ENCODE peak calls at places on chromosomes 11 and 22, in ten cellular contexts. One of them, this sample, is unnamed.

GRCh38 chr11:73570415-73571114 is 27.3 kb downstream of the FAM168A start:
- DNase-seq in tibial nerve: no peak
- DNase-seq in Right ventricle myocardium superior: no peak
- DNase-seq in upper lobe of right lung: no peak
- DNase-seq in heart left ventricle: no peak
- DNase-seq in NK-92 treated with Interleukin-12 subunit alpha and Interleukin-12 subunit beta, amount 100 ng/mL, for 24 hours: no peak
- DNase-seq in T-helper 17 cell: no peak
- DNase-seq in NCI-H69: peak; percentile 45
- DNase-seq in AG08395: no peak
- DNase-seq in kidney: no peak
- DNase-seq in this sample: peak; percentile 83

GRCh38 chr11:22479133-22479690 is 141.0 kb downstream of the SLC17A6 start:
- DNase-seq in tibial nerve: no peak
- DNase-seq in Right ventricle myocardium superior: no peak
- DNase-seq in upper lobe of right lung: no peak
- DNase-seq in heart left ventricle: no peak
- DNase-seq in NK-92 treated with Interleukin-12 subunit alpha and Interleukin-12 subunit beta, amount 100 ng/mL, for 24 hours: no peak
- DNase-seq in T-helper 17 cell: no peak
- DNase-seq in NCI-H69: peak; percentile 80
- DNase-seq in AG08395: peak; percentile 6
- DNase-seq in kidney: no peak
- DNase-seq in this sample: no peak

GRCh38 chr22:17201285-17201945 is 17.8 kb downstream of the ADA2 start:
- DNase-seq in tibial nerve: no peak
- DNase-seq in Right ventricle myocardium superior: no peak
- DNase-seq in upper lobe of right lung: no peak
- DNase-seq in heart left ventricle: no peak
- DNase-seq in NK-92 treated with Interleukin-12 subunit alpha and Interleukin-12 subunit beta, amount 100 ng/mL, for 24 hours: no peak
- DNase-seq in T-helper 17 cell: no peak
- DNase-seq in NCI-H69: peak; percentile 26
- DNase-seq in AG08395: no peak
- DNase-seq in kidney: peak; percentile 3
- DNase-seq in this sample: peak; percentile 54

GRCh38 chr11:74418509-74418895 is 20.3 kb upstream of the PGM2L1 start:
- DNase-seq in tibial nerve: no peak
- DNase-seq in Right ventricle myocardium superior: no peak
- DNase-seq in upper lobe of right lung: no peak
- DNase-seq in heart left ventricle: no peak
- DNase-seq in NK-92 treated with Interleukin-12 subunit alpha and Interleukin-12 subunit beta, amount 100 ng/mL, for 24 hours: no peak
- DNase-seq in T-helper 17 cell: no peak
- DNase-seq in NCI-H69: peak; percentile 89
- DNase-seq in AG08395: peak; percentile 61
- DNase-seq in kidney: no peak
- DNase-seq in this sample: peak; percentile 72

GRCh38 chr11:60771879-60772525 is 13.1 kb upstream of the MS4A10 start:
- DNase-seq in tibial nerve: no peak
- DNase-seq in Right ventricle myocardium superior: no peak
- DNase-seq in upper lobe of right lung: peak; percentile 25
- DNase-seq in heart left ventricle: no peak
- DNase-seq in NK-92 treated with Interleukin-12 subunit alpha and Interleukin-12 subunit beta, amount 100 ng/mL, for 24 hours: no peak
- DNase-seq in T-helper 17 cell: no peak
- DNase-seq in NCI-H69: no peak
- DNase-seq in AG08395: no peak
- DNase-seq in kidney: peak; percentile 39
- DNase-seq in this sample: peak; percentile 84

GRCh38 chr11:70487763-70488162 is 89.4 kb downstream of the CTTN start:
- DNase-seq in tibial nerve: no peak
- DNase-seq in Right ventricle myocardium superior: peak; percentile 28
- DNase-seq in upper lobe of right lung: no peak
- DNase-seq in heart left ventricle: no peak
- DNase-seq in NK-92 treated with Interleukin-12 subunit alpha and Interleukin-12 subunit beta, amount 100 ng/mL, for 24 hours: no peak
- DNase-seq in T-helper 17 cell: no peak
- DNase-seq in NCI-H69: no peak
- DNase-seq in AG08395: no peak
- DNase-seq in kidney: peak; percentile 23
- DNase-seq in this sample: peak; percentile 75

GRCh38 chr11:78202733-78203167 is 14.0 kb downstream of the USP35 start:
- DNase-seq in tibial nerve: no peak
- DNase-seq in Right ventricle myocardium superior: no peak
- DNase-seq in upper lobe of right lung: no peak
- DNase-seq in heart left ventricle: no peak
- DNase-seq in NK-92 treated with Interleukin-12 subunit alpha and Interleukin-12 subunit beta, amount 100 ng/mL, for 24 hours: no peak
- DNase-seq in T-helper 17 cell: no peak
- DNase-seq in NCI-H69: no peak
- DNase-seq in AG08395: no peak
- DNase-seq in kidney: no peak
- DNase-seq in this sample: peak; percentile 68

GRCh38 chr11:67572747-67573419 is 10.7 kb upstream of the GSTP1 start:
- DNase-seq in tibial nerve: no peak
- DNase-seq in Right ventricle myocardium superior: peak; percentile 56
- DNase-seq in upper lobe of right lung: peak; percentile 77
- DNase-seq in heart left ventricle: peak; percentile 67
- DNase-seq in NK-92 treated with Interleukin-12 subunit alpha and Interleukin-12 subunit beta, amount 100 ng/mL, for 24 hours: peak; percentile 30
- DNase-seq in T-helper 17 cell: no peak
- DNase-seq in NCI-H69: peak; percentile 88
- DNase-seq in AG08395: no peak
- DNase-seq in kidney: no peak
- DNase-seq in this sample: peak; percentile 65

GRCh38 chr22:39151329-39151975 is 1.0 kb downstream of the CBX7 start:
- DNase-seq in tibial nerve: peak; percentile 15
- DNase-seq in Right ventricle myocardium superior: no peak
- DNase-seq in upper lobe of right lung: peak; percentile 65
- DNase-seq in heart left ventricle: no peak
- DNase-seq in NK-92 treated with Interleukin-12 subunit alpha and Interleukin-12 subunit beta, amount 100 ng/mL, for 24 hours: no peak
- DNase-seq in T-helper 17 cell: no peak
- DNase-seq in NCI-H69: no peak
- DNase-seq in AG08395: no peak
- DNase-seq in kidney: peak; percentile 63
- DNase-seq in this sample: peak; percentile 82

GRCh38 chr11:11391796-11392195 is 38.7 kb upstream of the CSNK2A3 start:
- DNase-seq in tibial nerve: no peak
- DNase-seq in Right ventricle myocardium superior: no peak
- DNase-seq in upper lobe of right lung: no peak
- DNase-seq in heart left ventricle: no peak
- DNase-seq in NK-92 treated with Interleukin-12 subunit alpha and Interleukin-12 subunit beta, amount 100 ng/mL, for 24 hours: no peak
- DNase-seq in T-helper 17 cell: no peak
- DNase-seq in NCI-H69: peak; percentile 28
- DNase-seq in AG08395: peak; percentile 86
- DNase-seq in kidney: peak; percentile 83
- DNase-seq in this sample: peak; percentile 94

GRCh38 chr11:74677131-74677530 is 54.1 kb downstream of the CHRDL2 start:
- DNase-seq in tibial nerve: no peak
- DNase-seq in Right ventricle myocardium superior: no peak
- DNase-seq in upper lobe of right lung: no peak
- DNase-seq in heart left ventricle: peak; percentile 53
- DNase-seq in NK-92 treated with Interleukin-12 subunit alpha and Interleukin-12 subunit beta, amount 100 ng/mL, for 24 hours: no peak
- DNase-seq in T-helper 17 cell: no peak
- DNase-seq in NCI-H69: no peak
- DNase-seq in AG08395: no peak
- DNase-seq in kidney: peak; percentile 26
- DNase-seq in this sample: no peak

GRCh38 chr11:75668508-75669297 is at the start of gene MAP6:
- DNase-seq in tibial nerve: no peak
- DNase-seq in Right ventricle myocardium superior: peak; percentile 50
- DNase-seq in upper lobe of right lung: no peak
- DNase-seq in heart left ventricle: peak; percentile 41
- DNase-seq in NK-92 treated with Interleukin-12 subunit alpha and Interleukin-12 subunit beta, amount 100 ng/mL, for 24 hours: no peak
- DNase-seq in T-helper 17 cell: peak; percentile 16
- DNase-seq in NCI-H69: peak; percentile 79
- DNase-seq in AG08395: peak; percentile 44
- DNase-seq in kidney: no peak
- DNase-seq in this sample: peak; percentile 85

GRCh38 chr22:43852605-43853327 is 9.5 kb downstream of the SULT4A1 start:
- DNase-seq in tibial nerve: no peak
- DNase-seq in Right ventricle myocardium superior: no peak
- DNase-seq in upper lobe of right lung: no peak
- DNase-seq in heart left ventricle: no peak
- DNase-seq in NK-92 treated with Interleukin-12 subunit alpha and Interleukin-12 subunit beta, amount 100 ng/mL, for 24 hours: no peak
- DNase-seq in T-helper 17 cell: no peak
- DNase-seq in NCI-H69: no peak
- DNase-seq in AG08395: no peak
- DNase-seq in kidney: peak; percentile 49
- DNase-seq in this sample: no peak

GRCh38 chr11:1307163-1307870 is 2.1 kb downstream of the TOLLIP start:
- DNase-seq in tibial nerve: no peak
- DNase-seq in Right ventricle myocardium superior: no peak
- DNase-seq in upper lobe of right lung: peak; percentile 73
- DNase-seq in heart left ventricle: no peak
- DNase-seq in NK-92 treated with Interleukin-12 subunit alpha and Interleukin-12 subunit beta, amount 100 ng/mL, for 24 hours: no peak
- DNase-seq in T-helper 17 cell: no peak
- DNase-seq in NCI-H69: no peak
- DNase-seq in AG08395: no peak
- DNase-seq in kidney: no peak
- DNase-seq in this sample: peak; percentile 36

GRCh38 chr11:87358461-87358860 is 320.7 kb downstream of the TMEM135 start:
- DNase-seq in tibial nerve: no peak
- DNase-seq in Right ventricle myocardium superior: no peak
- DNase-seq in upper lobe of right lung: no peak
- DNase-seq in heart left ventricle: no peak
- DNase-seq in NK-92 treated with Interleukin-12 subunit alpha and Interleukin-12 subunit beta, amount 100 ng/mL, for 24 hours: no peak
- DNase-seq in T-helper 17 cell: no peak
- DNase-seq in NCI-H69: peak; percentile 77
- DNase-seq in AG08395: no peak
- DNase-seq in kidney: no peak
- DNase-seq in this sample: no peak

GRCh38 chr11:102204174-102204573 is 93.9 kb downstream of the YAP1 start:
- DNase-seq in tibial nerve: no peak
- DNase-seq in Right ventricle myocardium superior: no peak
- DNase-seq in upper lobe of right lung: no peak
- DNase-seq in heart left ventricle: no peak
- DNase-seq in NK-92 treated with Interleukin-12 subunit alpha and Interleukin-12 subunit beta, amount 100 ng/mL, for 24 hours: no peak
- DNase-seq in T-helper 17 cell: no peak
- DNase-seq in NCI-H69: no peak
- DNase-seq in AG08395: no peak
- DNase-seq in kidney: no peak
- DNase-seq in this sample: no peak

GRCh38 chr22:21754523-21755128 is 19.0 kb upstream of the YPEL1 start:
- DNase-seq in tibial nerve: no peak
- DNase-seq in Right ventricle myocardium superior: peak; percentile 58
- DNase-seq in upper lobe of right lung: no peak
- DNase-seq in heart left ventricle: peak; percentile 56
- DNase-seq in NK-92 treated with Interleukin-12 subunit alpha and Interleukin-12 subunit beta, amount 100 ng/mL, for 24 hours: no peak
- DNase-seq in T-helper 17 cell: no peak
- DNase-seq in NCI-H69: no peak
- DNase-seq in AG08395: peak; percentile 19
- DNase-seq in kidney: no peak
- DNase-seq in this sample: peak; percentile 53

GRCh38 chr11:50098186-50098725 is 65.6 kb downstream of the OR4C45 start:
- DNase-seq in tibial nerve: no peak
- DNase-seq in Right ventricle myocardium superior: no peak
- DNase-seq in upper lobe of right lung: no peak
- DNase-seq in heart left ventricle: no peak
- DNase-seq in NK-92 treated with Interleukin-12 subunit alpha and Interleukin-12 subunit beta, amount 100 ng/mL, for 24 hours: no peak
- DNase-seq in T-helper 17 cell: no peak
- DNase-seq in NCI-H69: no peak
- DNase-seq in AG08395: no peak
- DNase-seq in kidney: no peak
- DNase-seq in this sample: no peak

GRCh38 chr11:71266114-71266833 is 13.9 kb upstream of the SHANK2 start:
- DNase-seq in tibial nerve: no peak
- DNase-seq in Right ventricle myocardium superior: no peak
- DNase-seq in upper lobe of right lung: peak; percentile 80
- DNase-seq in heart left ventricle: no peak
- DNase-seq in NK-92 treated with Interleukin-12 subunit alpha and Interleukin-12 subunit beta, amount 100 ng/mL, for 24 hours: no peak
- DNase-seq in T-helper 17 cell: no peak
- DNase-seq in NCI-H69: no peak
- DNase-seq in AG08395: no peak
- DNase-seq in kidney: no peak
- DNase-seq in this sample: peak; percentile 31

GRCh38 chr22:49284389-49284788 is 543.3 kb downstream of the BRD1 start:
- DNase-seq in tibial nerve: no peak
- DNase-seq in Right ventricle myocardium superior: no peak
- DNase-seq in upper lobe of right lung: no peak
- DNase-seq in heart left ventricle: no peak
- DNase-seq in NK-92 treated with Interleukin-12 subunit alpha and Interleukin-12 subunit beta, amount 100 ng/mL, for 24 hours: no peak
- DNase-seq in T-helper 17 cell: no peak
- DNase-seq in NCI-H69: peak; percentile 52
- DNase-seq in AG08395: no peak
- DNase-seq in kidney: no peak
- DNase-seq in this sample: no peak

GRCh38 chr11:45879803-45880685 is 5.4 kb upstream of the MAPK8IP1 start:
- DNase-seq in tibial nerve: no peak
- DNase-seq in Right ventricle myocardium superior: no peak
- DNase-seq in upper lobe of right lung: no peak
- DNase-seq in heart left ventricle: no peak
- DNase-seq in NK-92 treated with Interleukin-12 subunit alpha and Interleukin-12 subunit beta, amount 100 ng/mL, for 24 hours: no peak
- DNase-seq in T-helper 17 cell: no peak
- DNase-seq in NCI-H69: peak; percentile 96
- DNase-seq in AG08395: no peak
- DNase-seq in kidney: no peak
- DNase-seq in this sample: no peak

GRCh38 chr22:45006873-45007246 is 2.9 kb downstream of the PHF21B start:
- DNase-seq in tibial nerve: no peak
- DNase-seq in Right ventricle myocardium superior: no peak
- DNase-seq in upper lobe of right lung: no peak
- DNase-seq in heart left ventricle: peak; percentile 35
- DNase-seq in NK-92 treated with Interleukin-12 subunit alpha and Interleukin-12 subunit beta, amount 100 ng/mL, for 24 hours: no peak
- DNase-seq in T-helper 17 cell: no peak
- DNase-seq in NCI-H69: no peak
- DNase-seq in AG08395: no peak
- DNase-seq in kidney: no peak
- DNase-seq in this sample: no peak

GRCh38 chr11:17511571-17511970 is 32.6 kb downstream of the USH1C start:
- DNase-seq in tibial nerve: no peak
- DNase-seq in Right ventricle myocardium superior: peak; percentile 8
- DNase-seq in upper lobe of right lung: no peak
- DNase-seq in heart left ventricle: no peak
- DNase-seq in NK-92 treated with Interleukin-12 subunit alpha and Interleukin-12 subunit beta, amount 100 ng/mL, for 24 hours: no peak
- DNase-seq in T-helper 17 cell: no peak
- DNase-seq in NCI-H69: no peak
- DNase-seq in AG08395: no peak
- DNase-seq in kidney: no peak
- DNase-seq in this sample: no peak

GRCh38 chr11:109960831-109961230 is 132.4 kb upstream of the ZC3H12C start:
- DNase-seq in tibial nerve: peak; percentile 44
- DNase-seq in Right ventricle myocardium superior: peak; percentile 81
- DNase-seq in upper lobe of right lung: no peak
- DNase-seq in heart left ventricle: peak; percentile 77
- DNase-seq in NK-92 treated with Interleukin-12 subunit alpha and Interleukin-12 subunit beta, amount 100 ng/mL, for 24 hours: no peak
- DNase-seq in T-helper 17 cell: no peak
- DNase-seq in NCI-H69: no peak
- DNase-seq in AG08395: peak; percentile 84
- DNase-seq in kidney: peak; percentile 89
- DNase-seq in this sample: no peak

GRCh38 chr11:34180045-34180813 is 74.8 kb downstream of the NAT10 start:
- DNase-seq in tibial nerve: no peak
- DNase-seq in Right ventricle myocardium superior: no peak
- DNase-seq in upper lobe of right lung: no peak
- DNase-seq in heart left ventricle: no peak
- DNase-seq in NK-92 treated with Interleukin-12 subunit alpha and Interleukin-12 subunit beta, amount 100 ng/mL, for 24 hours: no peak
- DNase-seq in T-helper 17 cell: no peak
- DNase-seq in NCI-H69: no peak
- DNase-seq in AG08395: no peak
- DNase-seq in kidney: no peak
- DNase-seq in this sample: peak; percentile 86

GRCh38 chr11:46410021-46410420 is 18.4 kb upstream of the CHRM4 start:
- DNase-seq in tibial nerve: no peak
- DNase-seq in Right ventricle myocardium superior: no peak
- DNase-seq in upper lobe of right lung: peak; percentile 27
- DNase-seq in heart left ventricle: no peak
- DNase-seq in NK-92 treated with Interleukin-12 subunit alpha and Interleukin-12 subunit beta, amount 100 ng/mL, for 24 hours: no peak
- DNase-seq in T-helper 17 cell: no peak
- DNase-seq in NCI-H69: peak; percentile 63
- DNase-seq in AG08395: no peak
- DNase-seq in kidney: no peak
- DNase-seq in this sample: peak; percentile 58

GRCh38 chr11:73976451-73977151 is 6.0 kb downstream of the UCP2 start:
- DNase-seq in tibial nerve: no peak
- DNase-seq in Right ventricle myocardium superior: peak; percentile 22
- DNase-seq in upper lobe of right lung: no peak
- DNase-seq in heart left ventricle: no peak
- DNase-seq in NK-92 treated with Interleukin-12 subunit alpha and Interleukin-12 subunit beta, amount 100 ng/mL, for 24 hours: no peak
- DNase-seq in T-helper 17 cell: no peak
- DNase-seq in NCI-H69: no peak
- DNase-seq in AG08395: no peak
- DNase-seq in kidney: peak; percentile 37
- DNase-seq in this sample: no peak

GRCh38 chr11:105265859-105266258 is 126.3 kb upstream of the CARD18 start:
- DNase-seq in tibial nerve: no peak
- DNase-seq in Right ventricle myocardium superior: no peak
- DNase-seq in upper lobe of right lung: no peak
- DNase-seq in heart left ventricle: no peak
- DNase-seq in NK-92 treated with Interleukin-12 subunit alpha and Interleukin-12 subunit beta, amount 100 ng/mL, for 24 hours: no peak
- DNase-seq in T-helper 17 cell: no peak
- DNase-seq in NCI-H69: no peak
- DNase-seq in AG08395: no peak
- DNase-seq in kidney: no peak
- DNase-seq in this sample: no peak

This sample was measured in osteoblast.